ENCODE peak calls at places on chromosomes 5 and 9, in seven cellular contexts. R is PC-3, W is GM23248, M is breast epithelium, B is testis, T is coronary artery, Z is SJSA1. E is an unnamed sample.

GRCh38 chr9:87088192-87088591 is 140.9 kb upstream of the GAS1 start:
- DNase-seq in R (no peak), W (no peak), M (no peak), B (no peak), T (no peak), Z (no peak), E (no peak)

GRCh38 chr5:61275841-61276240 is 56.2 kb upstream of the ZSWIM6 start:
- DNase-seq in R (peak; percentile 58), W (peak; percentile 73), M (peak; percentile 26), B (peak; percentile 37), T (no peak), Z (peak; percentile 42), E (no peak)

GRCh38 chr5:177432143-177432904 is 5.8 kb downstream of the GRK6 start:
- DNase-seq in R (no peak), W (no peak), M (no peak), B (no peak), T (no peak), Z (no peak), E (no peak)

GRCh38 chr5:52771343-52772039 is 16.2 kb upstream of the ITGA1 start:
- DNase-seq in R (no peak), W (no peak), M (no peak), B (no peak), T (no peak), Z (no peak), E (no peak)

GRCh38 chr5:14868771-14869170 is 2.8 kb downstream of the ANKH start:
- DNase-seq in R (no peak), W (no peak), M (no peak), B (no peak), T (no peak), Z (no peak), E (no peak)

GRCh38 chr9:445033-445432 is 230.4 kb downstream of the DOCK8 start:
- DNase-seq in R (no peak), W (no peak), M (no peak), B (peak; percentile 35), T (no peak), Z (no peak), E (no peak)

GRCh38 chr5:106680330-106680729 is 990.4 kb downstream of the EFNA5 start:
- DNase-seq in R (no peak), W (no peak), M (no peak), B (no peak), T (no peak), Z (no peak), E (no peak)

GRCh38 chr9:15724006-15724405 is 171.2 kb downstream of the CCDC171 start:
- DNase-seq in R (peak; percentile 2), W (peak; percentile 35), M (no peak), B (no peak), T (no peak), Z (peak; percentile 16), E (no peak)

GRCh38 chr5:62494772-62495171 is 82.2 kb downstream of the IPO11 start:
- DNase-seq in R (no peak), W (no peak), M (no peak), B (no peak), T (no peak), Z (no peak), E (no peak)

GRCh38 chr9:100111235-100111634 is 12.2 kb downstream of the INVS start:
- DNase-seq in R (peak; percentile 58), W (peak; percentile 98), M (peak; percentile 48), B (peak; percentile 77), T (peak; percentile 84), Z (no peak), E (peak; percentile 83)

GRCh38 chr9:99905833-99906402 is 536 bp upstream of the STX17 start:
- DNase-seq in R (peak; percentile 74), W (peak; percentile 35), M (peak; percentile 65), B (no peak), T (no peak), Z (no peak), E (peak; percentile 34)

GRCh38 chr5:109721741-109722140 is 32.0 kb downstream of the MAN2A1 start:
- DNase-seq in R (no peak), W (no peak), M (no peak), B (no peak), T (no peak), Z (no peak), E (no peak)

GRCh38 chr5:6737043-6737941 is 24.1 kb downstream of the TENT4A start:
- DNase-seq in R (no peak), W (no peak), M (no peak), B (no peak), T (no peak), Z (no peak), E (no peak)

GRCh38 chr9:2248768-2249167 is 233.6 kb downstream of the SMARCA2 start:
- DNase-seq in R (no peak), W (no peak), M (no peak), B (no peak), T (no peak), Z (no peak), E (no peak)

GRCh38 chr9:131670247-131670681 is 69.6 kb downstream of the RAPGEF1 start:
- DNase-seq in R (no peak), W (no peak), M (no peak), B (peak; percentile 49), T (no peak), Z (no peak), E (no peak)

GRCh38 chr9:99867536-99867935 is 38.9 kb upstream of the STX17 start:
- DNase-seq in R (peak; percentile 56), W (peak; percentile 18), M (no peak), B (no peak), T (no peak), Z (peak; percentile 3), E (no peak)

GRCh38 chr5:43570487-43571158 is 13.7 kb upstream of the PAIP1 start:
- DNase-seq in R (no peak), W (no peak), M (no peak), B (no peak), T (no peak), Z (no peak), E (no peak)
- H3K27ac ChIP-seq in R (no peak overlapping the region), W (no peak overlapping the region), M (peak overlapping the region; percentile 36), B (peak overlapping the region; percentile 43), T (peak overlapping the region; percentile 59), Z (no peak overlapping the region), E (no peak overlapping the region)

DNA sequence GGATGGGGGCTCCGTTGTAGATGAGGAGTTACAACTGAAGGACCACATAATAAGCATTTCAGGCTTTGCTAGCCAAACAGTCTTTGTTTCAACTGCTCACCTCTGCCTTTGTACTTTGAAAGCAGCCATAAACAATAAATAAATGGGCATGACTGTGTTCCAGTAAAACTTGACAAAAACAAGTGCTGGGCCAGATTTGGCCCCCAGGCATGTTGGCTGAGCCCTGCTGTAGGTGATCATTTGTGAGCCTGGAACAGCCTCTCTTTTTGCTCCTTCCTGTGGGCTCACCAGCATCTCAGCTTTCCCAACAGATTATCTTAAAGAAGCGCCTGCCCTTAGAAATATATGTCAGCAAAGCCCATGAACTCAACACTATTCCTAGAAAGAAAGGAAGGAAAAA is 149.4 kb downstream of the GOLPH3 start:
- DNase-seq in R (no peak), W (no peak), M (no peak), B (no peak), T (no peak), Z (no peak), E (no peak)
- H3K27ac ChIP-seq in R (no peak overlapping the region), W (no peak overlapping the region), M (no peak overlapping the region), B (no peak overlapping the region), T (no peak overlapping the region), Z (no peak overlapping the region), E (no peak overlapping the region)

DNA sequence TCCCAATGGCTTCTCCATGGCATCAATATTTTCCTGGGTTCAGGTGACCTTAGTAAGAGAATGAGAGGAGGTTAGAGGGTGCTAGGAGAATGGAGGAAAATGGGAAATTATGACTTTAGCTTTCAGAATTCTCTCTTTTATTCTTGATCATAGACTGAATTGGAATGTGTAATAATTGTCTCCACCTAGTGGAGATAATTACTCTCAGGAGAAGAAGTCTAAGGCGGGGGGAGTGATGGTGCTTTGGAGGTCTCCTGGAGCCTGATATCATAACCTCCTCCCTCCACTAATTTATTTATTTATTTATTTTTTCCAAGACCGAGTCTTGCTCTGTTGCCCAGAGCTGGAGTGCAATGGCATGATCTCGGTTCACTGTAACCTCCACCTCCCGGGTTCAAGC is 221.3 kb downstream of the GRIA1 start:
- DNase-seq in R (no peak), W (peak; percentile 30), M (no peak), B (no peak), T (no peak), Z (no peak), E (no peak)
- H3K27ac ChIP-seq in R (no peak overlapping the region), W (no peak overlapping the region), M (no peak overlapping the region), B (no peak overlapping the region), T (no peak overlapping the region), Z (no peak overlapping the region), E (no peak overlapping the region)

GRCh38 chr5:87103616-87104287 is 163.9 kb upstream of the RASA1 start:
- DNase-seq in R (no peak), W (no peak), M (no peak), B (peak; percentile 14), T (no peak), Z (no peak), E (no peak)
- H3K27ac ChIP-seq in R (no peak overlapping the region), W (no peak overlapping the region), M (no peak overlapping the region), B (no peak overlapping the region), T (no peak overlapping the region), Z (no peak overlapping the region), E (no peak overlapping the region)

GRCh38 chr9:71719088-71719487 is 49.2 kb downstream of the CEMIP2 start:
- DNase-seq in R (no peak), W (no peak), M (no peak), B (no peak), T (no peak), Z (no peak), E (no peak)

GRCh38 chr9:71719585-71719984 is 48.7 kb downstream of the CEMIP2 start:
- DNase-seq in R (no peak), W (peak; percentile 61), M (no peak), B (no peak), T (no peak), Z (no peak), E (no peak)

GRCh38 chr9:71725590-71726338 is 42.5 kb downstream of the CEMIP2 start:
- DNase-seq in R (peak; percentile 92), W (peak; percentile 74), M (peak; percentile 56), B (no peak), T (no peak), Z (peak; percentile 29), E (peak; percentile 89)

GRCh38 chr9:71726723-71727122 is 41.6 kb downstream of the CEMIP2 start:
- DNase-seq in R (no peak), W (no peak), M (no peak), B (no peak), T (no peak), Z (no peak), E (no peak)

DNA sequence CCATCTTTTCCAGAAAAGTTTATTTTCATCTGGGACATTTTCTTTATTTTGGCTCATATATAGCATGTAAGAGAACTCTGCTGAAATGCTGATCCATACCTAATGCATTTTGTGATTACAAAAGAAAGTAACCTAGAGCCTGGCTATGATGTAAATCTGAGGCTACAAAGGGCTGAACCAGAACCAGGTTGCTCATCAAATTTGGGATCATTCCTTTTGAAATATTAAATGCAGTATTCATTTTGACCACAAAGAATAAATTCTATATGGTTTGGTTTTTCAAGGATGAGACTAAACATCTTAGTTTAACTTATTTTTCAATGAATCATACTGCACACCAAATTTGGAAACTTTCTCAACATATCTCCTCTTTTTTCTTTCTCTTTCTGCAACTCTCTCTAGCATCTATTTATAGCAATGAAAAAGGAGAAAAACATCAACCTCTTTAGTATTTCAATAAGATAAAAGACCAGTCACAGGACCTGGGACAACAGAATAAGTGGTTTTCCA is 46.5 kb downstream of the CEMIP2 start:
- DNase-seq in R (no peak), W (peak; percentile 31), M (no peak), B (no peak), T (no peak), Z (no peak), E (no peak)
- H3K27ac ChIP-seq in R (no peak overlapping the region), W (peak overlapping the region; percentile 37), M (no peak overlapping the region), B (no peak overlapping the region), T (no peak overlapping the region), Z (no peak overlapping the region), E (peak overlapping the region; percentile 6)